ENCODE peak calls at places on chromosomes 11 and 22, in nine cellular contexts. U is mammary epithelial cell, F is astrocyte of the spinal cord, X is psoas muscle, H is RWPE1, L is ELR, O is choroid plexus epithelial cell, P is GM12891, E is NCI-H187 treated with DMSO at 0.1 percent for 48 hours. T is an unnamed sample.

GRCh38 chr11:102226702-102227101 is 90.6 kb upstream of the BIRC3 start:
- DNase-seq in U (peak), F (peak), X (no peak), H (peak), L (peak), O (peak), P (no peak), E (no peak), T (no peak)

GRCh38 chr22:26606611-26607010 is 11.2 kb downstream of the CRYBB1 start:
- DNase-seq in U (peak), F (peak), X (no peak), H (peak), L (peak), O (peak), P (no peak), E (no peak), T (no peak)

GRCh38 chr11:8911040-8911823 is at the start of gene AKIP1:
- DNase-seq in U (peak), F (peak), X (peak), H (peak), L (peak), O (peak), P (peak), E (peak), T (peak)

GRCh38 chr11:17504330-17505107 is 27.9 kb upstream of the ABCC8 start:
- DNase-seq in U (peak), F (peak), X (peak), H (peak), L (peak), O (peak), P (peak), E (peak), T (peak)

GRCh38 chr11:117980716-117981115 is 5.5 kb upstream of the IL10RA start:
- DNase-seq in U (no peak), F (no peak), X (no peak), H (no peak), L (no peak), O (no peak), P (no peak), E (no peak), T (no peak)

GRCh38 chr22:47450876-47451475 is 688.5 kb downstream of the TBC1D22A start:
- DNase-seq in U (no peak), F (no peak), X (no peak), H (no peak), L (no peak), O (no peak), P (no peak), E (no peak), T (no peak)

GRCh38 chr11:34516247-34517040 is 2.9 kb upstream of the ELF5 start:
- DNase-seq in U (no peak), F (no peak), X (no peak), H (no peak), L (no peak), O (no peak), P (no peak), E (no peak), T (no peak)

GRCh38 chr11:65292866-65293265 is 21.8 kb upstream of the CDC42EP2 start:
- DNase-seq in U (no peak), F (no peak), X (no peak), H (no peak), L (no peak), O (peak), P (no peak), E (no peak), T (no peak)

GRCh38 chr22:42960146-42960509 is 54.8 kb downstream of the PACSIN2 start:
- DNase-seq in U (no peak), F (no peak), X (no peak), H (no peak), L (no peak), O (no peak), P (no peak), E (no peak), T (no peak)

GRCh38 chr11:70019576-70020011 is 58.5 kb upstream of the ANO1 start:
- DNase-seq in U (peak), F (no peak), X (no peak), H (no peak), L (no peak), O (no peak), P (no peak), E (no peak), T (no peak)

GRCh38 chr11:124674571-124674970 is 867 bp downstream of the SPA17 start:
- DNase-seq in U (no peak), F (no peak), X (no peak), H (no peak), L (no peak), O (no peak), P (no peak), E (no peak), T (no peak)

GRCh38 chr22:46072030-46072881 is 78.1 kb upstream of the PPARA start:
- DNase-seq in U (peak), F (peak), X (peak), H (no peak), L (peak), O (peak), P (no peak), E (no peak), T (no peak)

GRCh38 chr11:72751293-72752087 is 718 bp downstream of the ARAP1 start:
- DNase-seq in U (no peak), F (no peak), X (peak), H (no peak), L (no peak), O (no peak), P (no peak), E (peak), T (no peak)

GRCh38 chr11:48033918-48034341 is 53.6 kb downstream of the PTPRJ start:
- DNase-seq in U (no peak), F (no peak), X (no peak), H (no peak), L (no peak), O (no peak), P (no peak), E (no peak), T (no peak)

GRCh38 chr22:22552630-22553029 is 6.4 kb downstream of the PRAME start:
- DNase-seq in U (no peak), F (no peak), X (no peak), H (no peak), L (no peak), O (peak), P (no peak), E (no peak), T (peak)

GRCh38 chr11:63613517-63614135 is 607 bp downstream of the PLAAT3 start:
- DNase-seq in U (no peak), F (peak), X (peak), H (no peak), L (peak), O (no peak), P (peak), E (no peak), T (no peak)

GRCh38 chr11:130023204-130023603 is 20.6 kb upstream of the PRDM10 start:
- DNase-seq in U (peak), F (peak), X (no peak), H (peak), L (peak), O (peak), P (peak), E (no peak), T (no peak)

GRCh38 chr22:30348837-30349236 is 7.9 kb downstream of the SF3A1 start:
- DNase-seq in U (no peak), F (no peak), X (no peak), H (no peak), L (no peak), O (no peak), P (no peak), E (no peak), T (no peak)

T was measured in SK-N-DZ.